ENCODE peak calls at places on chromosomes 5 and 9, in nine cellular contexts. S, I, X, M, Z, N, V, A and U are unnamed samples.

GRCh38 chr5:96657068-96657467 is 5.1 kb upstream of the CAST start:
- DNase-seq in S (peak), I (no peak), X (peak), M (no peak), Z (peak), N (peak), V (no peak), A (no peak), U (no peak)

GRCh38 chr5:142863856-142864255 is 93.7 kb downstream of the ARHGAP26 start:
- DNase-seq in S (no peak), I (no peak), X (no peak), M (peak), Z (no peak), N (no peak), V (no peak), A (no peak), U (peak)

GRCh38 chr9:69715096-69715495 is 42.9 kb upstream of the APBA1 start:
- DNase-seq in S (no peak), I (no peak), X (no peak), M (no peak), Z (no peak), N (no peak), V (no peak), A (no peak), U (no peak)

GRCh38 chr9:129285382-129285781 is 107.3 kb upstream of the IER5L start:
- DNase-seq in S (no peak), I (no peak), X (no peak), M (no peak), Z (no peak), N (no peak), V (no peak), A (no peak), U (no peak)

GRCh38 chr5:163696270-163696887 is 191.0 kb downstream of the MAT2B start:
- DNase-seq in S (peak), I (no peak), X (no peak), M (peak), Z (peak), N (peak), V (peak), A (no peak), U (peak)

GRCh38 chr9:83013261-83013610 is 49.7 kb downstream of the RASEF start:
- DNase-seq in S (no peak), I (no peak), X (no peak), M (no peak), Z (peak), N (no peak), V (no peak), A (no peak), U (peak)

GRCh38 chr9:86926130-86926529 is 21.2 kb downstream of the GAS1 start:
- DNase-seq in S (no peak), I (no peak), X (no peak), M (no peak), Z (no peak), N (peak), V (no peak), A (no peak), U (no peak)

GRCh38 chr5:151005975-151006576 is 14.3 kb upstream of the GPX3 start:
- DNase-seq in S (no peak), I (no peak), X (no peak), M (no peak), Z (peak), N (peak), V (no peak), A (no peak), U (no peak)

GRCh38 chr5:956941-957729 is 51.5 kb upstream of the NKD2 start:
- DNase-seq in S (peak), I (no peak), X (no peak), M (peak), Z (peak), N (peak), V (peak), A (peak), U (peak)

GRCh38 chr5:57566914-57567313 is 84.3 kb upstream of the ACTBL2 start:
- DNase-seq in S (no peak), I (no peak), X (no peak), M (peak), Z (peak), N (peak), V (peak), A (no peak), U (peak)

GRCh38 chr5:14901462-14902051 is 30.0 kb upstream of the ANKH start:
- DNase-seq in S (no peak), I (no peak), X (no peak), M (peak), Z (peak), N (peak), V (no peak), A (no peak), U (no peak)

GRCh38 chr5:74679968-74680367 is 5.1 kb upstream of the HEXB start:
- DNase-seq in S (peak), I (no peak), X (no peak), M (no peak), Z (peak), N (no peak), V (no peak), A (no peak), U (no peak)

GRCh38 chr9:96139592-96140251 is 162.3 kb downstream of the HSD17B3 start:
- DNase-seq in S (no peak), I (no peak), X (no peak), M (no peak), Z (peak), N (peak), V (no peak), A (no peak), U (no peak)